ENCODE peak calls at places on chromosomes 5 and 9, in six cellular contexts. One of them, this sample, is unnamed.

GRCh38 chr9:92525306-92525705 is 10.5 kb downstream of the ECM2 start:
- DNase-seq in trophoblast cell: peak; percentile 88
- DNase-seq in mesenchymal stem cell: peak; percentile 73
- DNase-seq in H9: no peak
- DNase-seq in neuronal stem cell: no peak
- DNase-seq in H1: no peak
- DNase-seq in this sample: peak; percentile 77

GRCh38 chr5:176817864-176818377 is 7.6 kb downstream of the UNC5A start:
- DNase-seq in H1: peak; percentile 79
- DNase-seq in H9: peak; percentile 81
- DNase-seq in mesenchymal stem cell: peak; percentile 26
- DNase-seq in trophoblast cell: no peak
- DNase-seq in neuronal stem cell: peak; percentile 82
- DNase-seq in this sample: no peak

GRCh38 chr5:164000819-164001218 is 495.4 kb downstream of the MAT2B start:
- DNase-seq in H1: no peak
- DNase-seq in mesenchymal stem cell: peak; percentile 4
- DNase-seq in neuronal stem cell: no peak
- DNase-seq in H9: no peak
- DNase-seq in trophoblast cell: no peak
- DNase-seq in this sample: no peak

GRCh38 chr5:23468658-23469057 is 38.8 kb upstream of the PRDM9 start:
- DNase-seq in neuronal stem cell: no peak
- DNase-seq in mesenchymal stem cell: no peak
- DNase-seq in trophoblast cell: no peak
- DNase-seq in H1: no peak
- DNase-seq in H9: no peak
- DNase-seq in this sample: no peak

GRCh38 chr9:76887951-76888350 is 18.0 kb downstream of the PRUNE2 start:
- DNase-seq in H9: peak; percentile 60
- DNase-seq in mesenchymal stem cell: no peak
- DNase-seq in neuronal stem cell: no peak
- DNase-seq in trophoblast cell: no peak
- DNase-seq in H1: no peak
- DNase-seq in this sample: no peak

GRCh38 chr9:138059196-138059595 is 181.6 kb downstream of the CACNA1B start:
- DNase-seq in mesenchymal stem cell: no peak
- DNase-seq in H9: no peak
- DNase-seq in neuronal stem cell: no peak
- DNase-seq in trophoblast cell: no peak
- DNase-seq in H1: no peak
- DNase-seq in this sample: no peak

GRCh38 chr5:134247411-134247810 is 21.5 kb upstream of the PPP2CA start:
- DNase-seq in neuronal stem cell: no peak
- DNase-seq in trophoblast cell: peak; percentile 91
- DNase-seq in H1: no peak
- DNase-seq in H9: no peak
- DNase-seq in mesenchymal stem cell: peak; percentile 89
- DNase-seq in this sample: peak; percentile 96

GRCh38 chr9:105822814-105823213 is 128.5 kb downstream of the TMEM38B start:
- DNase-seq in neuronal stem cell: no peak
- DNase-seq in mesenchymal stem cell: no peak
- DNase-seq in H9: no peak
- DNase-seq in H1: no peak
- DNase-seq in trophoblast cell: no peak
- DNase-seq in this sample: no peak

GRCh38 chr5:167241436-167242067 is 1049.9 kb upstream of the WWC1 start:
- DNase-seq in H9: no peak
- DNase-seq in mesenchymal stem cell: no peak
- DNase-seq in neuronal stem cell: no peak
- DNase-seq in trophoblast cell: no peak
- DNase-seq in H1: no peak
- DNase-seq in this sample: no peak

GRCh38 chr5:127571314-127571713 is 53.9 kb downstream of the PRRC1 start:
- DNase-seq in H9: no peak
- DNase-seq in neuronal stem cell: no peak
- DNase-seq in H1: no peak
- DNase-seq in trophoblast cell: no peak
- DNase-seq in mesenchymal stem cell: no peak
- DNase-seq in this sample: no peak

GRCh38 chr9:123686131-123686848 is 243.6 kb downstream of the DENND1A start:
- DNase-seq in trophoblast cell: peak; percentile 43
- DNase-seq in H9: no peak
- DNase-seq in H1: no peak
- DNase-seq in neuronal stem cell: no peak
- DNase-seq in mesenchymal stem cell: no peak
- DNase-seq in this sample: peak; percentile 32

GRCh38 chr5:74624501-74624900 is 16.0 kb downstream of the ENC1 start:
- DNase-seq in H9: no peak
- DNase-seq in mesenchymal stem cell: no peak
- DNase-seq in neuronal stem cell: no peak
- DNase-seq in H1: no peak
- DNase-seq in trophoblast cell: peak; percentile 97
- DNase-seq in this sample: no peak

GRCh38 chr5:133952729-133953567 is 15.5 kb downstream of the C5orf15 start:
- DNase-seq in H9: no peak
- DNase-seq in neuronal stem cell: no peak
- DNase-seq in H1: no peak
- DNase-seq in mesenchymal stem cell: peak; percentile 84
- DNase-seq in trophoblast cell: peak; percentile 11
- DNase-seq in this sample: peak; percentile 95

GRCh38 chr9:124665391-124666058 is 105.6 kb downstream of the NR6A1 start:
- DNase-seq in mesenchymal stem cell: peak; percentile 64
- DNase-seq in neuronal stem cell: no peak
- DNase-seq in H1: no peak
- DNase-seq in H9: no peak
- DNase-seq in trophoblast cell: peak; percentile 74
- DNase-seq in this sample: peak; percentile 81

GRCh38 chr9:82810902-82811301 is 252.0 kb downstream of the RASEF start:
- DNase-seq in H1: no peak
- DNase-seq in neuronal stem cell: no peak
- DNase-seq in H9: peak; percentile 92
- DNase-seq in mesenchymal stem cell: peak; percentile 83
- DNase-seq in trophoblast cell: peak; percentile 96
- DNase-seq in this sample: peak; percentile 62

GRCh38 chr9:36900136-36900855 is 133.8 kb downstream of the PAX5 start:
- DNase-seq in trophoblast cell: no peak
- DNase-seq in H1: no peak
- DNase-seq in H9: peak; percentile 26
- DNase-seq in neuronal stem cell: no peak
- DNase-seq in mesenchymal stem cell: no peak
- DNase-seq in this sample: no peak

GRCh38 chr9:111916234-111916645 is 19.6 kb downstream of the UGCG start:
- DNase-seq in neuronal stem cell: no peak
- DNase-seq in H1: no peak
- DNase-seq in mesenchymal stem cell: peak; percentile 40
- DNase-seq in H9: no peak
- DNase-seq in trophoblast cell: no peak
- DNase-seq in this sample: no peak

GRCh38 chr9:93119953-93120845 is 13.9 kb downstream of the NINJ1 start:
- DNase-seq in trophoblast cell: peak; percentile 74
- DNase-seq in H9: peak; percentile 23
- DNase-seq in mesenchymal stem cell: peak; percentile 91
- DNase-seq in H1: no peak
- DNase-seq in neuronal stem cell: no peak
- DNase-seq in this sample: peak; percentile 94

GRCh38 chr9:92151691-92152393 is 36.6 kb upstream of the SPTLC1 start:
- DNase-seq in H1: no peak
- DNase-seq in H9: no peak
- DNase-seq in trophoblast cell: peak; percentile 99
- DNase-seq in mesenchymal stem cell: peak; percentile 91
- DNase-seq in neuronal stem cell: no peak
- DNase-seq in this sample: peak; percentile 84

GRCh38 chr9:130008577-130008976 is 34.4 kb downstream of the FNBP1 start:
- DNase-seq in H9: no peak
- DNase-seq in trophoblast cell: no peak
- DNase-seq in H1: no peak
- DNase-seq in neuronal stem cell: no peak
- DNase-seq in mesenchymal stem cell: no peak
- DNase-seq in this sample: no peak

DNA sequence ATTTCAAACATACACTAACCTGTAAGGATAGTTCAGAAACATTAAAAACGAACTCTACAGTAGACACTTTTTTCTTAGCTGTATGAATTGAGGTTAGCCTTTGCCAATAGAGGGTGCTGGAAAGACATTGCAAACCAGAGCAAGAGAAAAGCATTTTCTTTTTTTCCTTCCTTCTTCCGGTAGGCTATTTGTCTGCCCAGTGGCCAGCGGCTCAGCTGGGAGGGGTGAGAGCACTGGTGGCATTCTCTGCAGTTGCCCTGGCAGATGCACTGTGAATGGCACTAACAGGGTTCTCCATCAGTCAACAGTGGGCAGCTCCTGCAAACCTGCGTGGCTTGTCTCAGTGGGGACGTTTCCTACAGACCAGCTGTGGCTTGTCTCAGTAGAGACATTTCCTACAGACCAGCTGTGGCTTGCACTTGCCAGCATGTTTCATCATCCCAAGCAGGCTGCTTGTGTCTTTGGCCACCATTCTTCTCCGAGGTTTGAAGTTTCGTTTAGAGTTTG is 984.5 kb upstream of the CDH18 start:
- DNase-seq in trophoblast cell: peak; percentile 39
- DNase-seq in H9: peak; percentile 69
- DNase-seq in H1: peak; percentile 52
- DNase-seq in neuronal stem cell: no peak
- DNase-seq in mesenchymal stem cell: peak; percentile 36
- DNase-seq in this sample: peak; percentile 1
- H2AFZ ChIP-seq in trophoblast cell: no peak overlapping the region
- H2AFZ ChIP-seq in H9: no peak overlapping the region
- H2AFZ ChIP-seq in H1: peak overlapping the region; percentile 96
- H2AFZ ChIP-seq in neuronal stem cell: peak overlapping the region; percentile 76
- H2AFZ ChIP-seq in mesenchymal stem cell: no peak overlapping the region
- H2AFZ ChIP-seq in this sample: no peak overlapping the region

GRCh38 chr5:179553875-179554274 is 3.5 kb downstream of the RUFY1 start:
- DNase-seq in trophoblast cell: peak; percentile 81
- DNase-seq in H9: peak; percentile 52
- DNase-seq in mesenchymal stem cell: peak; percentile 85
- DNase-seq in neuronal stem cell: no peak
- DNase-seq in H1: no peak
- DNase-seq in this sample: peak; percentile 84

GRCh38 chr5:179550511-179551342 is at the start of gene RUFY1:
- DNase-seq in neuronal stem cell: peak; percentile 69
- DNase-seq in H1: peak; percentile 89
- DNase-seq in trophoblast cell: peak; percentile 74
- DNase-seq in H9: peak; percentile 80
- DNase-seq in mesenchymal stem cell: peak; percentile 70
- DNase-seq in this sample: peak; percentile 74

GRCh38 chr5:179554981-179555380 is 4.6 kb downstream of the RUFY1 start:
- DNase-seq in neuronal stem cell: no peak
- DNase-seq in H9: no peak
- DNase-seq in trophoblast cell: peak; percentile 88
- DNase-seq in mesenchymal stem cell: no peak
- DNase-seq in H1: no peak
- DNase-seq in this sample: no peak

GRCh38 chr5:179553006-179553405 is 2.7 kb downstream of the RUFY1 start:
- DNase-seq in H1: no peak
- DNase-seq in trophoblast cell: no peak
- DNase-seq in neuronal stem cell: no peak
- DNase-seq in H9: no peak
- DNase-seq in mesenchymal stem cell: no peak
- DNase-seq in this sample: no peak

DNA sequence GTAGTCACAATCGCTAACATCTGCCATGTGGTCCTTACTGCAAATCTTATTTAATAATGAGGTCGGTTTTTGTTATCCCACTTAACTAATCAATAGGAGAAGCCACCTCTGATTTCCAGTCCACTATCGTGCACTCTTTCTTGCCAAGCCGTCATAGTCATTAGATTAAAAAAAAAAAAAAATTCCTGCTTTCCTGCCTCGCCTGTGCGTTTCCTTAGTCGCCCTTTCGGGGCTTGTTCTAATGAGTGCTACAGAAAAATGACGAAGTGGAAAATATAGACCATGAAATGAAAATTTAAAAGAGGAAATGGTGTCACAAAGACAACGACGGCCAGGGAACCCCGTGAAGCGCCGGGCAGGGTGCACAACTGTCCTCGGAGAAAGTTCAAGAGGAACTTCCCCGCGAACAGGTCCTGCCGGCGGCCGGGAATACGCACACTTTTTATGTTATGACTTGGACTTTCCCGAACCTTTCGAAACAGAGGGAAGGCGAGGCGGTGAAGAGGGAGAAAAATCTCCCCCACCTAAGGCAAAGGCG is 312 bp upstream of the RUFY1 start:
- DNase-seq in H9: no peak
- DNase-seq in H1: peak; percentile 61
- DNase-seq in trophoblast cell: peak; percentile 77
- DNase-seq in mesenchymal stem cell: peak; percentile 81
- DNase-seq in neuronal stem cell: peak; percentile 42
- DNase-seq in this sample: no peak
- H2BK120ac ChIP-seq in H9: peak overlapping the region; percentile 87
- H2BK120ac ChIP-seq in H1: no peak overlapping the region
- H2BK120ac ChIP-seq in trophoblast cell: peak overlapping the region; percentile 70
- H2BK120ac ChIP-seq in mesenchymal stem cell: peak overlapping the region; percentile 42
- H2BK120ac ChIP-seq in neuronal stem cell: peak overlapping the region; percentile 54
- H2BK120ac ChIP-seq in this sample: peak overlapping the region; percentile 21

DNA sequence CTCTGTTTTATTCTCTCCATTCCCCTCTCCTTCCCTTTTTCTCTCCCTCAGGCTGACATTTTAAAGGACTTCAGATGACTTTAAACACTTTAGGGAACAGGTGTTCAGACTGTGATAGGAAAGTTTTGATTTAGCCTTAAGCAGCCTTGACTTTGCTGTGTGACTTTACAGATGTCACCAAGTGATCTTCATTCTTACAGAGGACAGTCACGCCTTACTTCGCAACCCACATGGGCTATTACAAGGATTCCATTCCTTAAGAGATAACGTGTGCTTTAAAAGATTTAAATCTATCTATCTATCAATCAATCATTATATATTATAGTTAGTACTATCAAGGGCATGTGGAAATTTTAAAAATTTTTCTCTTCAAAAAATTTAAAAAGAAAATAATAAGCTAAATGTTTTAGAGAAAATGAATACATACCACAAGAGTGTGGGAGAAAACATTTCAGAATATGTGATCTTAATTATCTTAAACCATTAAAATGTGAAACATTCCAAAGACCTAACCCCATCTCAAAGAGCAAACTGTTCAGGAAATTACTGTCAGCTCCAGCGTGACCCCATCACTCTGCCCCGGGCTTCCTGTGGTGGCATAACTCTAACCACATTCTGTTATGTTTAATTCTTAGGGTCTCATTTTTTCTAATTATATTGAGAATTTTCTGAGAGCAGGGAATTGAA is 530.5 kb downstream of the SEMA5A start:
- DNase-seq in trophoblast cell: peak; percentile 68
- DNase-seq in H1: no peak
- DNase-seq in neuronal stem cell: no peak
- DNase-seq in H9: no peak
- DNase-seq in mesenchymal stem cell: peak; percentile 28
- DNase-seq in this sample: peak; percentile 44
- H3K4me2 ChIP-seq in trophoblast cell: no peak overlapping the region
- H3K4me2 ChIP-seq in H1: no peak overlapping the region
- H3K4me2 ChIP-seq in neuronal stem cell: no peak overlapping the region
- H3K4me2 ChIP-seq in H9: no peak overlapping the region
- H3K4me2 ChIP-seq in mesenchymal stem cell: no peak overlapping the region
- H3K4me2 ChIP-seq in this sample: no peak overlapping the region

DNA sequence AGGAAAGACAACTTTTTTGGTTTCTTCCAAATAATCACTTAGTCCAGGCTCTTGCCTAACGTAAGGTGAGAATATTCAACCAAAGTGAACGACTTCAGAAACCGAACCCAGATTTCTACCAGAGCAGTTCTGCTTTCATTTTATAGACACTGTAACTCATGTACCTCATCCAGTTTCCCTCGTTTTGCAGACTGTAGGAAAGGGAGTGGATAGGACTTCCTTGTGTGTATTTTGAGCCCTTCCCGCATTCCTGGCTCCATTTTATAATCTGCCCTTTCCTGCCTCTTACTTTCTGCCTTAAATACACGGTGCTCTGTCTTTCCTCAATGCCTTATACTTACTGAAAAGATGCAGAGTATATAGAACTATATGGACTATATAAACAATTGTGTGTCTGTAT is 20.8 kb downstream of the MINAR2 start:
- DNase-seq in mesenchymal stem cell: no peak
- DNase-seq in H9: no peak
- DNase-seq in neuronal stem cell: no peak
- DNase-seq in trophoblast cell: no peak
- DNase-seq in H1: no peak
- DNase-seq in this sample: no peak
- H2AFZ ChIP-seq in mesenchymal stem cell: no peak overlapping the region
- H2AFZ ChIP-seq in H9: peak overlapping the region; percentile 65
- H2AFZ ChIP-seq in neuronal stem cell: no peak overlapping the region
- H2AFZ ChIP-seq in trophoblast cell: no peak overlapping the region
- H2AFZ ChIP-seq in H1: peak overlapping the region; percentile 82
- H2AFZ ChIP-seq in this sample: no peak overlapping the region